ENCODE peak calls at places on chromosomes 7 and 10, in eight cellular contexts. S, J, N, I, M, K, O and E are unnamed samples.

GRCh38 chr10:119706521-119707278 is 19.1 kb upstream of the INPP5F start:
- DNase-seq in I (no peak), S (no peak), O (no peak), J (no peak), N (no peak), M (no peak), K (no peak), E (no peak)

GRCh38 chr10:50614444-50615137 is 9.2 kb downstream of the SGMS1 start:
- DNase-seq in M (no peak), S (no peak), N (no peak), O (no peak), I (no peak), J (peak), K (no peak), E (peak)

GRCh38 chr7:4070214-4070613 is 611.9 kb upstream of the FOXK1 start:
- DNase-seq in M (no peak), J (no peak), I (no peak), K (no peak), N (no peak), S (no peak), O (no peak), E (no peak)

GRCh38 chr7:16027396-16027795 is 340.9 kb upstream of the MEOX2 start:
- DNase-seq in I (no peak), J (no peak), O (no peak), N (no peak), S (peak), K (no peak), M (no peak), E (no peak)

GRCh38 chr7:108210796-108211195 is 80.6 kb upstream of the LAMB4 start:
- DNase-seq in M (no peak), S (no peak), J (no peak), O (no peak), I (no peak), N (no peak), K (no peak), E (no peak)

GRCh38 chr7:138325434-138325833 is 134.6 kb upstream of the TRIM24 start:
- DNase-seq in K (no peak), M (no peak), J (no peak), I (no peak), S (no peak), O (no peak), N (no peak), E (no peak)

GRCh38 chr7:157928808-157929425 is 592.1 kb downstream of the DNAJB6 start:
- DNase-seq in J (no peak), M (no peak), N (no peak), K (no peak), S (no peak), O (no peak), I (no peak), E (no peak)

GRCh38 chr7:10076661-10077300 is 896.9 kb upstream of the PHF14 start:
- DNase-seq in N (no peak), J (no peak), M (no peak), O (no peak), I (no peak), S (no peak), K (no peak), E (no peak)

GRCh38 chr7:138468244-138469123 is 8.4 kb downstream of the TRIM24 start:
- DNase-seq in O (no peak), J (no peak), S (no peak), I (no peak), K (no peak), M (no peak), N (no peak), E (no peak)

GRCh38 chr7:70082026-70082655 is 483.9 kb downstream of the AUTS2 start:
- DNase-seq in J (no peak), N (no peak), M (no peak), K (no peak), S (peak), I (peak), O (no peak), E (no peak)

GRCh38 chr10:17857040-17857439 is 47.9 kb downstream of the MRC1 start:
- DNase-seq in J (no peak), I (no peak), M (no peak), K (no peak), N (no peak), O (no peak), S (no peak), E (no peak)

GRCh38 chr10:111221682-111222470 is 145.0 kb downstream of the ADRA2A start:
- DNase-seq in M (peak), N (no peak), O (no peak), S (no peak), J (no peak), I (no peak), K (no peak), E (no peak)

GRCh38 chr10:43202224-43202656 is 64.0 kb downstream of the CSGALNACT2 start:
- DNase-seq in J (peak), K (peak), N (no peak), I (no peak), M (no peak), O (no peak), S (peak), E (peak)

GRCh38 chr7:99693427-99694200 is 13.8 kb upstream of the CYP3A5 start:
- DNase-seq in K (no peak), S (no peak), M (no peak), J (no peak), O (no peak), I (no peak), N (peak), E (no peak)

GRCh38 chr10:61942997-61943457 is 41.5 kb downstream of the ARID5B start:
- DNase-seq in S (peak), N (no peak), I (peak), J (no peak), O (no peak), M (no peak), K (no peak), E (no peak)

GRCh38 chr10:80619036-80619435 is 81.3 kb downstream of the SH2D4B start:
- DNase-seq in J (no peak), K (no peak), S (no peak), I (no peak), O (no peak), M (no peak), N (no peak), E (no peak)

GRCh38 chr7:131738066-131738465 is 181.6 kb upstream of the PODXL start:
- DNase-seq in M (no peak), O (no peak), K (no peak), S (no peak), I (no peak), J (no peak), N (no peak), E (no peak)

GRCh38 chr7:73433924-73434700 is 534 bp downstream of the FZD9 start:
- DNase-seq in K (no peak), S (no peak), N (no peak), I (no peak), O (no peak), J (no peak), M (no peak), E (no peak)

GRCh38 chr7:12111461-12112405 is 99.4 kb upstream of the TMEM106B start:
- DNase-seq in K (no peak), O (no peak), S (peak), N (peak), I (no peak), J (peak), M (no peak), E (no peak)

GRCh38 chr10:117166420-117167345 is 28.6 kb upstream of the VAX1 start:
- DNase-seq in J (no peak), K (no peak), O (no peak), I (no peak), M (no peak), S (no peak), N (no peak), E (no peak)

GRCh38 chr10:11587860-11588259 is 23.6 kb downstream of the USP6NL start:
- DNase-seq in I (no peak), K (no peak), M (no peak), N (no peak), J (no peak), S (no peak), O (no peak), E (no peak)

GRCh38 chr7:30070052-30070451 is 41.8 kb downstream of the PLEKHA8 start:
- DNase-seq in M (no peak), N (no peak), S (no peak), I (no peak), J (no peak), K (no peak), O (no peak), E (no peak)

GRCh38 chr10:48792687-48793096 is 108.0 kb downstream of the WDFY4 start:
- DNase-seq in K (no peak), S (peak), I (peak), M (no peak), O (peak), J (no peak), N (no peak), E (no peak)

GRCh38 chr7:27225005-27225934 is 17.3 kb upstream of the EVX1 start:
- DNase-seq in M (no peak), J (no peak), S (no peak), O (no peak), N (peak), I (no peak), K (no peak), E (no peak)

GRCh38 chr7:131109757-131110293 is 217.9 kb upstream of the MKLN1 start:
- DNase-seq in K (peak), I (peak), M (peak), S (peak), N (peak), J (peak), O (no peak), E (peak)

GRCh38 chr7:99219185-99219767 is 11.4 kb upstream of the KPNA7 start:
- DNase-seq in S (no peak), I (no peak), M (no peak), K (no peak), O (no peak), J (no peak), N (no peak), E (no peak)

GRCh38 chr10:49387029-49387428 is 8.9 kb downstream of the DRGX start:
- DNase-seq in N (no peak), J (no peak), I (peak), S (peak), K (no peak), O (peak), M (no peak), E (no peak)